ENCODE peak calls at places on chromosomes 5 and 9, in nine cellular contexts. H is astrocyte of the cerebellum, D is upper lobe of right lung, Z is fibroblast of lung, T is fibroblast of pulmonary artery, E is fibroblast of mammary gland, O is lower leg skin, G is heart right ventricle, F is foreskin fibroblast. J is an unnamed sample.

GRCh38 chr9:135100241-135101067 is 13.0 kb downstream of the OLFM1 start:
- DNase-seq in T (no peak), H (no peak), O (no peak), D (no peak), E (no peak), Z (no peak), F (no peak), G (no peak), J (no peak)

GRCh38 chr9:7534211-7534935 is 265.2 kb downstream of the DMAC1 start:
- DNase-seq in H (no peak), F (no peak), O (no peak), Z (no peak), G (no peak), T (peak; percentile 7), D (no peak), E (no peak), J (no peak)

GRCh38 chr9:88197781-88198345 is 59.6 kb upstream of the SPATA31C2 start:
- DNase-seq in H (peak; percentile 74), O (no peak), F (peak; percentile 68), E (peak; percentile 70), T (peak; percentile 68), Z (peak; percentile 95), D (no peak), G (no peak), J (peak; percentile 88)

GRCh38 chr5:31036407-31036806 is 157.1 kb upstream of the CDH6 start:
- DNase-seq in D (no peak), G (no peak), E (no peak), H (peak; percentile 47), O (no peak), F (no peak), T (peak; percentile 57), Z (peak; percentile 81), J (peak; percentile 73)

GRCh38 chr5:82413302-82414042 is 135.3 kb upstream of the RPS23 start:
- DNase-seq in F (peak; percentile 60), D (no peak), O (no peak), H (peak; percentile 94), E (peak; percentile 94), G (no peak), T (peak; percentile 84), Z (peak; percentile 96), J (peak; percentile 94)

GRCh38 chr5:15594922-15595568 is 95.1 kb downstream of the FBXL7 start:
- DNase-seq in H (no peak), F (no peak), G (no peak), D (no peak), Z (no peak), T (no peak), E (no peak), O (no peak), J (peak; percentile 35)

GRCh38 chr9:135009051-135009560 is 78.4 kb upstream of the OLFM1 start:
- DNase-seq in O (no peak), T (no peak), H (no peak), E (no peak), Z (no peak), D (peak; percentile 30), F (no peak), G (no peak), J (no peak)

GRCh38 chr5:116360008-116360853 is 214.4 kb downstream of the SEMA6A start:
- DNase-seq in O (no peak), E (peak; percentile 45), Z (peak; percentile 13), T (no peak), G (peak; percentile 77), F (peak; percentile 34), D (no peak), H (no peak), J (no peak)

GRCh38 chr5:78518365-78519197 is 130.0 kb downstream of the LHFPL2 start:
- DNase-seq in F (peak; percentile 91), Z (peak; percentile 94), H (no peak), D (no peak), O (no peak), E (peak; percentile 84), G (no peak), T (peak; percentile 94), J (peak; percentile 93)

GRCh38 chr5:140041492-140042421 is 1.3 kb downstream of the NRG2 start:
- DNase-seq in F (peak; percentile 69), G (peak; percentile 54), Z (peak; percentile 40), O (peak; percentile 87), D (peak; percentile 65), T (peak; percentile 41), E (peak; percentile 42), H (peak; percentile 13), J (peak; percentile 25)

GRCh38 chr9:136676297-136676794 is 10.9 kb downstream of the AGPAT2 start:
- DNase-seq in E (no peak), T (no peak), O (no peak), G (no peak), F (no peak), Z (no peak), D (no peak), H (no peak), J (no peak)

DNA sequence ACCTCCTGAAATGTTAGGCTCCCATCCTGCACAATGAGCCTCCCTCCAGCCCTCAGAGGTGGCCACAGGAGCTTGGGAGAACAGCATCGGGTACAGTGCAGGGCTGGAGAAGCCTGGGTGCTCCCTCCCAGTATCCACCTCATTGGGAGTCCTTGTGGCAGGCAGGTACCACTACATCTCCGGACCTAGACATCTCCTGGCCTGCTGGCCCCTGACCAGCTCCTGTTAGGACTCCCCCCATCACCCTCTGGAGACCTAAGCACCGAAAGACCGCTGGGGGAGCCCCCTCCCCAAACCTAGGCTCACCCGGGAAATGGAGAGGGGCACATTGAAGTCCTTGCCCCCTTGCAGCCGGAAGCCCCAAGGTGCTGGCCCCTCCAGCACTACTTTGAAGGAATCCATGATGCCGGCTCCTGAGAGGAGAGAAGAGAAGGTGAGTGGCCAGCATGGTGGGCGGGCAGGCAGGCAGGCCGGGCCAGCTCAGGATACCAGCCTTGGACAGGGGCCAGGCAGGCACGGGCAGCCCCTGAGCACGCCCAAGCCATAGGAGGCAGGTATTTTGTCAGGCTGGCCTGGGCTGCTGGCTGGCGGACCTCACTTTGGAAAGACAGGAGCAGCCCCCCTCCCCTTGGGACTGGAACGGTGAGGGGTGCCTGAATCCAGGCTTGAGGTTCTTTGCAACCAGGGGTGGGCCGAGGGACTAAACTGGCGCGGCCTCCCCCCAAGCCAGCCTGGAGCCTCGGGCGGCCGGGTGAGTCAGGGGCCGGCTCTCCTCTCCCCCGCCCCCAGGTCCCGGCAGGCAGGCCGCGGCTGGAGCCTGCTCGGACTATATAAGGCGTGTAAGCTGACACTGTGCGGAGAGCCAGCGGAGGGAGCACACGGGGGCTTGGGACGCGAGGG is 1.0 kb downstream of the PDLIM7 start:
- DNase-seq in T (peak; percentile 92), F (peak; percentile 95), E (peak; percentile 92), D (peak; percentile 76), H (peak; percentile 85), O (no peak), G (peak; percentile 79), Z (peak; percentile 95), J (peak; percentile 97)
- TF ChIP-seq CTCF in T (peak; percentile 39), F (peak; percentile 35), E (peak; percentile 23), D (peak; percentile 27), H (peak; percentile 62), O (no peak), G (no peak), Z (peak; percentile 47), J (peak; percentile 60)

DNA sequence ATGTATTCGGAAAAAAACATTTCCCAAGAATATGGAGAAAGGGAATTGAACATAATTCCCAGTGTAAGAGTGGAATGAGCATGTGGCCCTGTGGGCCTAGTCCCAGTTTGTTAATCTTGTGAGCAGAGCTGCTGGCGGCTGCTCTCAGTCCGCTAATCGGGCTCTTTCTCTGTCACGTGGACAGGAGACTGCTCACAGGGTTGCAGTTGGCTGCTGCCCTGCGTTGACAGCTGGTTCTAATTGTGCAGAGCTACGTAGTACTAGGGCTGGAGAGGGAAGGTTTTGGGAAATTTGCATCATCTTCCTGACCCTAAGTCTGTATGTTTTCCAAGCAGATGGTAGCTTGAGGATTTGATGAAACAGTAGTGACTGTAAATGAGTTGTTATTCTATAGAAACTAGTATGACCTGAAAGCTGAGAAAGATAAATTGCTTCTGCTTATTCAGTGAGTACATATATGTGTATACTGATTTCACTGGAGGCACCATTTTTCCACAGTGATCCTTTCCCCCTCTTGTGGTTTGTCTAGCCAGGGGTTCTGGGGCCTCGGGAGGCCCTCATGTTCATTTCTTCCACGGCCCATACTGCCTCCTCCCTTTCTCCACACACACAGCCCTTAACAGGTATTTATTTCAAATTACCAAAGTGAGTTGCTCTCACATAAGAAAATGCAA is 100.6 kb downstream of the ANGPTL2 start:
- DNase-seq in Z (peak; percentile 89), T (peak; percentile 99), O (peak; percentile 97), G (peak; percentile 91), H (peak; percentile 83), F (peak; percentile 97), D (no peak), E (peak; percentile 100), J (peak; percentile 98)
- H3K4me3 ChIP-seq in Z (no peak overlapping the region), T (no peak overlapping the region), O (no peak overlapping the region), G (no peak overlapping the region), H (no peak overlapping the region), F (no peak overlapping the region), D (no peak overlapping the region), E (no peak overlapping the region), J (no peak overlapping the region)

GRCh38 chr5:135211083-135211790 is 177.2 kb upstream of the PITX1 start:
- DNase-seq in G (no peak), F (peak; percentile 60), Z (peak; percentile 20), O (peak; percentile 31), D (no peak), H (no peak), T (no peak), E (no peak), J (no peak)
- TF ChIP-seq CTCF in G (no peak), F (no peak), Z (no peak), O (no peak), D (no peak), H (no peak), T (no peak), E (no peak), J (no peak)

GRCh38 chr5:173243808-173244305 is 8.9 kb upstream of the NKX2-5 start:
- DNase-seq in Z (no peak), F (no peak), T (no peak), G (no peak), H (no peak), O (no peak), E (no peak), D (no peak), J (no peak)
- H3K4me3 ChIP-seq in Z (no peak overlapping the region), F (no peak overlapping the region), T (no peak overlapping the region), G (no peak overlapping the region), H (no peak overlapping the region), O (no peak overlapping the region), E (no peak overlapping the region), D (no peak overlapping the region), J (no peak overlapping the region)

DNA sequence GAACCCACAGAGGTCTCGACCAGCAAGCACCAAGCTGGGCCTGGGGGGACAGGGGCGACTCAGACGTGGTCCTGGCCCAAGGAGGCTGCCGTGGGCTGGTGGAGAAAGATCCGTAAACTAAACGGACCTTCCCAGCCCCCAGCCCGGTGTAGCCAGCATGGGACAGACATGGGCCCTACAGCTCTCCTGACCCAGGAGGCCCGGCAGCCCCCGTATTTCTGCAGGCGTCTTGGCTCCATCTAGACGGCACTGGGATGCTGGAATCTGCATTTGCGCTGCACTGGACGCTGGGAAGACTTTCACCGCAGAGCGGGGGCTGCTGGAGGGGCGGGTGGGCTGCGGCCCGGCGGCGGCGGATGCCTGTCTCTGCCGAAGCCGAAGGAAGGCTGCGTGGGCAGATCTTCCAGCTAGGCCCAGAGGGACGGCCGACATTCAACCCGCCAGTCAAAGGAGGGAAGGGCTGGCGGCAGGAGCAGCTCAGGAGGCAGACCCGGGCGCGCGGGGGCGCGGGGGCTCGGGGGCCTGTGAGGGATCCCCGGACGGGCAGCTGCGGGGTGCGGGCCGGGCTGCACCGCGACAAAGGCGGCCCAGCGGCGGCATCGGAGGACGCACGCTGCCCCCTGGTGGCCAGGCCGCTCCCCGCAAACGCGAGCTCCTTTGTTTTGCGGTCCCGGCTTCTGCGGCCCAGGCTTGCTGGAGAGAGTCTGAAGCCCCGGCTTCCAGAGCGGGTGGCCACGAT is 266.2 kb downstream of the NSG2 start:
- DNase-seq in F (peak; percentile 24), G (peak; percentile 61), O (peak; percentile 88), E (peak; percentile 34), T (peak; percentile 66), Z (peak; percentile 50), H (peak; percentile 16), D (peak; percentile 84), J (peak; percentile 65)
- TF ChIP-seq CTCF in F (peak; percentile 77), G (peak; percentile 90), O (no peak), E (peak; percentile 45), T (peak; percentile 53), Z (peak; percentile 61), H (peak; percentile 65), D (peak; percentile 83), J (peak; percentile 72)

J was measured in choroid plexus epithelial cell.